ENCODE peak calls at places on chromosomes 2 and 18, in five cellular contexts. One of them, this sample, is unnamed.

GRCh38 chr2:120825370-120826259 is 89.9 kb downstream of the GLI2 start:
- DNase-seq in body of pancreas: no peak
- DNase-seq in ovary: peak
- DNase-seq in sigmoid colon: peak
- DNase-seq in uterus: no peak
- DNase-seq in this sample: no peak

GRCh38 chr2:230875347-230876315 is 10.9 kb downstream of the ITM2C start:
- DNase-seq in body of pancreas: no peak
- DNase-seq in ovary: no peak
- DNase-seq in sigmoid colon: no peak
- DNase-seq in uterus: no peak
- DNase-seq in this sample: no peak

GRCh38 chr2:133541376-133541775 is 26.9 kb downstream of the NCKAP5 start:
- DNase-seq in body of pancreas: no peak
- DNase-seq in ovary: no peak
- DNase-seq in sigmoid colon: no peak
- DNase-seq in uterus: no peak
- DNase-seq in this sample: no peak

GRCh38 chr2:73588177-73588576 is 54.0 kb downstream of the NAT8 start:
- DNase-seq in body of pancreas: no peak
- DNase-seq in ovary: peak
- DNase-seq in sigmoid colon: no peak
- DNase-seq in uterus: no peak
- DNase-seq in this sample: no peak

GRCh38 chr2:150639917-150640538 is 152.6 kb upstream of the RND3 start:
- DNase-seq in body of pancreas: no peak
- DNase-seq in ovary: no peak
- DNase-seq in sigmoid colon: no peak
- DNase-seq in uterus: no peak
- DNase-seq in this sample: no peak

GRCh38 chr2:57776916-57777315 is 269.7 kb upstream of the VRK2 start:
- DNase-seq in body of pancreas: no peak
- DNase-seq in ovary: no peak
- DNase-seq in sigmoid colon: no peak
- DNase-seq in uterus: no peak
- DNase-seq in this sample: no peak

GRCh38 chr2:196160101-196160500 is 11.3 kb downstream of the STK17B start:
- DNase-seq in body of pancreas: peak
- DNase-seq in ovary: no peak
- DNase-seq in sigmoid colon: no peak
- DNase-seq in uterus: no peak
- DNase-seq in this sample: no peak

GRCh38 chr2:240300840-240301239 is 134.6 kb upstream of the GPC1 start:
- DNase-seq in body of pancreas: no peak
- DNase-seq in ovary: no peak
- DNase-seq in sigmoid colon: no peak
- DNase-seq in uterus: no peak
- DNase-seq in this sample: no peak

GRCh38 chr2:28586864-28587263 is 91.0 kb downstream of the PLB1 start:
- DNase-seq in body of pancreas: no peak
- DNase-seq in ovary: no peak
- DNase-seq in sigmoid colon: peak
- DNase-seq in uterus: no peak
- DNase-seq in this sample: no peak

GRCh38 chr2:126664234-126664633 is 8.3 kb downstream of the GYPC start:
- DNase-seq in body of pancreas: no peak
- DNase-seq in ovary: no peak
- DNase-seq in sigmoid colon: no peak
- DNase-seq in uterus: no peak
- DNase-seq in this sample: no peak

GRCh38 chr18:48829443-48830149 is 121.2 kb downstream of the SMAD7 start:
- DNase-seq in body of pancreas: no peak
- DNase-seq in ovary: peak
- DNase-seq in sigmoid colon: peak
- DNase-seq in uterus: peak
- DNase-seq in this sample: no peak

GRCh38 chr2:203893386-203893785 is 25.8 kb downstream of the CTLA4 start:
- DNase-seq in body of pancreas: no peak
- DNase-seq in ovary: no peak
- DNase-seq in sigmoid colon: peak
- DNase-seq in uterus: no peak
- DNase-seq in this sample: no peak

GRCh38 chr2:100976634-100977391 is 25.3 kb upstream of the RPL31 start:
- DNase-seq in body of pancreas: no peak
- DNase-seq in ovary: no peak
- DNase-seq in sigmoid colon: peak
- DNase-seq in uterus: no peak
- DNase-seq in this sample: peak

GRCh38 chr2:240918258-240919091 is 12.3 kb downstream of the CROCC2 start:
- DNase-seq in body of pancreas: peak
- DNase-seq in ovary: peak
- DNase-seq in sigmoid colon: peak
- DNase-seq in uterus: peak
- DNase-seq in this sample: no peak

GRCh38 chr2:233361298-233361697 is 7.0 kb downstream of the DGKD start:
- DNase-seq in body of pancreas: no peak
- DNase-seq in ovary: no peak
- DNase-seq in sigmoid colon: no peak
- DNase-seq in uterus: no peak
- DNase-seq in this sample: no peak

GRCh38 chr18:21164746-21165145 is 53.1 kb upstream of the ROCK1 start:
- DNase-seq in body of pancreas: no peak
- DNase-seq in ovary: no peak
- DNase-seq in sigmoid colon: no peak
- DNase-seq in uterus: no peak
- DNase-seq in this sample: no peak

GRCh38 chr18:39260565-39260964 is 1695.0 kb upstream of the CELF4 start:
- DNase-seq in body of pancreas: no peak
- DNase-seq in ovary: no peak
- DNase-seq in sigmoid colon: no peak
- DNase-seq in uterus: no peak
- DNase-seq in this sample: no peak

GRCh38 chr2:75021672-75022071 is 63.2 kb downstream of the POLE4 start:
- DNase-seq in body of pancreas: no peak
- DNase-seq in ovary: no peak
- DNase-seq in sigmoid colon: no peak
- DNase-seq in uterus: no peak
- DNase-seq in this sample: no peak

GRCh38 chr2:180412224-180412623 is 405.1 kb upstream of the CWC22 start:
- DNase-seq in body of pancreas: no peak
- DNase-seq in ovary: no peak
- DNase-seq in sigmoid colon: no peak
- DNase-seq in uterus: no peak
- DNase-seq in this sample: no peak

DNA sequence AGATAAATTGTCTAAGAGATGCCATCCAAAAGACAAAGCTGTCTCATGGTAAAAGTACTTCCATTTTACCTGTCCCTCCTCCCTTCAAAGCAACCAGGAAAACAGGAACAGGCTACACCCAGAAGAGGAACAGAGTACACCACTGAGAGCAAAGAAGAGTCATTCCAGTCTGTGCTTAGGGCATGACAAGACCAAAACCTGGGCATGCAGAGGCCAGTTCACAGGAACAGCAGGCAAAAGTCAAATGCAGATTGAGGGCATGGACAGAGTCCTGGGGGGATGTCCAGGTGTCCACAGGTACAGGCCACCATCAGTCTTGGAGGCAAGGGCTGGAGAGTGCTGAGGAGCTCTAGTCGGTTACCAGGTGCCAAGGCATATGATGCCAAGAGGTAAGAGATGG is 23.7 kb downstream of the PLEK start:
- DNase-seq in body of pancreas: no peak
- DNase-seq in ovary: no peak
- DNase-seq in sigmoid colon: no peak
- DNase-seq in uterus: no peak
- DNase-seq in this sample: no peak
- TF ChIP-seq POLR2A in body of pancreas: no peak
- TF ChIP-seq POLR2A in ovary: no peak
- TF ChIP-seq POLR2A in sigmoid colon: no peak
- TF ChIP-seq POLR2A in uterus: no peak
- TF ChIP-seq POLR2A in this sample: no peak

GRCh38 chr18:75209952-75210261 is 690 bp upstream of the TSHZ1 start:
- DNase-seq in body of pancreas: no peak
- DNase-seq in ovary: no peak
- DNase-seq in sigmoid colon: no peak
- DNase-seq in uterus: no peak
- DNase-seq in this sample: no peak

GRCh38 chr18:75207298-75208054 is 1.5 kb downstream of the PTGR3 start:
- DNase-seq in body of pancreas: no peak
- DNase-seq in ovary: no peak
- DNase-seq in sigmoid colon: no peak
- DNase-seq in uterus: no peak
- DNase-seq in this sample: no peak

GRCh38 chr18:75208055-75208835 is 694 bp downstream of the PTGR3 start:
- DNase-seq in body of pancreas: peak
- DNase-seq in ovary: peak
- DNase-seq in sigmoid colon: peak
- DNase-seq in uterus: peak
- DNase-seq in this sample: no peak

GRCh38 chr18:75209129-75209951 is at the start of gene PTGR3:
- DNase-seq in body of pancreas: peak
- DNase-seq in ovary: peak
- DNase-seq in sigmoid colon: peak
- DNase-seq in uterus: peak
- DNase-seq in this sample: peak

GRCh38 chr18:75208836-75209128 is 157 bp downstream of the PTGR3 start:
- DNase-seq in body of pancreas: peak
- DNase-seq in ovary: no peak
- DNase-seq in sigmoid colon: peak
- DNase-seq in uterus: no peak
- DNase-seq in this sample: no peak
- TF ChIP-seq POLR2A in body of pancreas: peak
- TF ChIP-seq POLR2A in ovary: no peak
- TF ChIP-seq POLR2A in sigmoid colon: no peak
- TF ChIP-seq POLR2A in uterus: no peak
- TF ChIP-seq POLR2A in this sample: no peak

GRCh38 chr2:89763581-89764485 is 1072.4 kb downstream of the RPIA start:
- DNase-seq in body of pancreas: no peak
- DNase-seq in ovary: no peak
- DNase-seq in sigmoid colon: peak
- DNase-seq in uterus: peak
- DNase-seq in this sample: no peak
- TF ChIP-seq POLR2A in body of pancreas: no peak
- TF ChIP-seq POLR2A in ovary: no peak
- TF ChIP-seq POLR2A in sigmoid colon: no peak
- TF ChIP-seq POLR2A in uterus: no peak
- TF ChIP-seq POLR2A in this sample: no peak

DNA sequence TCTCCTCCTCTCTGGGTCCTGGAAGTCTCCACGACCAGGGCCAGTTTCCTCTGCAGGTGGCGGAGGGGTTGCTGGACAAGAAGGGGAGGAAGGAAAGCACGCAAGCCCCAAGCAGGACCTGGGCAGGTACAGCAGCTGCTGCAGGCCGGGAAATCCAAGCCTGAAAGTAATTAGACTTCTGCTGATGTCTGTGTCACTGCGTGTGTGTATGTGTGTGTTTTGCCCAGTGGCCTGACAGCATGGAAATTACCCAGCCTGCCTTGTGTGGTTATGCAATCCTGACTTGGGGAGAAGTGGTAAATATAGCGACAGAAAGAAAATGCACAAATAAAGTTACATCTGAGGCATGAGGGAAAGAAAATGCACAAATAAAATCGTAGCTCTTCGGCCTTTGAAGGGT is 121.8 kb upstream of the ZBTB14 start:
- DNase-seq in body of pancreas: peak
- DNase-seq in ovary: no peak
- DNase-seq in sigmoid colon: no peak
- DNase-seq in uterus: no peak
- DNase-seq in this sample: no peak
- TF ChIP-seq POLR2A in body of pancreas: peak
- TF ChIP-seq POLR2A in ovary: no peak
- TF ChIP-seq POLR2A in sigmoid colon: no peak
- TF ChIP-seq POLR2A in uterus: no peak
- TF ChIP-seq POLR2A in this sample: no peak

DNA sequence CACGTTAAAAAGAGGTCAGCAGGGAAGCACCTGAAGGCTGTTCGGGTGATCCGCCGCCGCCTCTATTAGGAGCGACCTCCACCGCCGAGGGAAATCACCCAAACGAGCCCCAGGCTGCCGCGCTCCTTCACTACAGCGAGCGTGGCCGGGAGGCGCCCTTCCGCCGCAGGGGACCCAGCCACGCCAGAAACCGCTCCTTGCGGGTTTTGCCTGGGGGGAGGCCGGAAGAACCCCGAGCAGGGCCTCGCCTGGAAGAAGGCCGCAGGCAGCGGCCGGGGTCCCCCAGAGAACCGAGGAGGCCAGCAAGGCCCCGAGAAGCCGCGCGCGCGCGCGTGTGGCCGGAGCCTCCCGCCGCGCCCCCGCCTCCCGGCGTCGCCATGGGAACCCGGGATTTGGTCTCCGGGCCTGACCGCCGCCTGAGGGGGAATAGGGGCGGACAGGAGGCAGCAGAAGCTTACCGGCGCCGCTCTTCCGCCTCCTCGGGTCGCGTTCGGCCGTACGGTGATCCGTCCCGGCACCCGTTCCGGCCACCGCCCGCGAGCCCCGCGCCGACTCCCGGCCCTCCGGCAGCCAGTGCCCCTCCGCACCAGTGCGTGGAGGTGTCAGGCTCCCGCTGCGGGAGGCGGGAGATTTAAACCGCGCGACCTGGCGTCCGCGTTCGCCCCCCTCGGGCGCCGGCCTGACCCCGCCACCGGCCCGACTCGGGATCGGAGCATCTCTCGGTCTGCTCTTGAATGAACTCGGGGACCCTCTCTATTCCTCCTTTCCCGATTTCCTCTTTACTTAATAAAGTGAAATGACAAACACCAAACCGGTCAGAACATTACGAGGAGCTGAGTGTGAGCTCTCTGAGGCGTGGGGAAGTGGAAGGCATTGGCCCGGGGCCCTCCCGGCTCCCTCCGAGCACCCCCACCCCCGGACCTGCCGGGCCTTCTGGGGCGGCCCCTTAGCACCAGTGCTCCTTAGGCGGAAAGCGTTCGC is at the start of gene ICA1L:
- DNase-seq in body of pancreas: peak
- DNase-seq in ovary: peak
- DNase-seq in sigmoid colon: peak
- DNase-seq in uterus: peak
- DNase-seq in this sample: peak
- TF ChIP-seq POLR2A in body of pancreas: peak
- TF ChIP-seq POLR2A in ovary: no peak
- TF ChIP-seq POLR2A in sigmoid colon: no peak
- TF ChIP-seq POLR2A in uterus: no peak
- TF ChIP-seq POLR2A in this sample: peak